ENCODE peak calls at places on chromosomes 16 and 17, in five cellular contexts. G is AG10803, Z is sigmoid colon, R is pancreas, H is progenitor cell of endocrine pancreas. K is an unnamed sample.
A peak's percentile ranks its signal among the peaks of the same experiment; 100 is the strongest.

GRCh38 chr16:6682142-6682811 is 650.4 kb upstream of the RBFOX1 start:
- DNase-seq in G (no peak), Z (no peak), R (no peak), H (peak; percentile 23), K (peak; percentile 21)

GRCh38 chr17:9824094-9824493 is 1.6 kb upstream of the GLP2R start:
- DNase-seq in G (no peak), Z (no peak), R (no peak), H (no peak), K (no peak)

GRCh38 chr17:1724351-1724868 is at the start of gene WDR81:
- DNase-seq in G (peak; percentile 82), Z (peak; percentile 96), R (peak; percentile 94), H (peak; percentile 80), K (peak; percentile 96)

GRCh38 chr17:40525294-40525693 is 23.9 kb upstream of the TNS4 start:
- DNase-seq in G (no peak), Z (no peak), R (no peak), H (no peak), K (no peak)

GRCh38 chr17:8896087-8896486 is 28.6 kb upstream of the PIK3R6 start:
- DNase-seq in G (no peak), Z (no peak), R (no peak), H (no peak), K (no peak)

GRCh38 chr16:53156516-53156915 is 101.7 kb downstream of the CHD9 start:
- DNase-seq in G (peak; percentile 50), Z (no peak), R (no peak), H (no peak), K (no peak)

GRCh38 chr16:85916141-85916890 is 17.4 kb downstream of the IRF8 start:
- DNase-seq in G (no peak), Z (no peak), R (no peak), H (no peak), K (no peak)

GRCh38 chr17:2414665-2415064 is 13.8 kb upstream of the MNT start:
- DNase-seq in G (no peak), Z (no peak), R (no peak), H (no peak), K (no peak)

GRCh38 chr16:19119564-19119963 is 5.8 kb downstream of the ITPRIPL2 start:
- DNase-seq in G (peak; percentile 87), Z (no peak), R (no peak), H (no peak), K (no peak)

GRCh38 chr16:85844786-85845185 is 45.3 kb downstream of the COX4I1 start:
- DNase-seq in G (no peak), Z (peak; percentile 64), R (no peak), H (no peak), K (no peak)

GRCh38 chr16:85623250-85623649 is 10.1 kb downstream of the GSE1 start:
- DNase-seq in G (no peak), Z (no peak), R (no peak), H (no peak), K (no peak)

GRCh38 chr17:14776791-14777190 is 475.9 kb downstream of the HS3ST3B1 start:
- DNase-seq in G (no peak), Z (no peak), R (no peak), H (no peak), K (no peak)

GRCh38 chr16:19840524-19841110 is 44.0 kb downstream of the GPRC5B start:
- DNase-seq in G (peak; percentile 17), Z (no peak), R (no peak), H (no peak), K (no peak)

GRCh38 chr16:81758376-81758775 is 20.7 kb upstream of the PLCG2 start:
- DNase-seq in G (no peak), Z (no peak), R (no peak), H (no peak), K (no peak)

GRCh38 chr17:49468827-49469385 is 26.2 kb upstream of the NGFR start:
- DNase-seq in G (peak; percentile 40), Z (peak; percentile 66), R (no peak), H (no peak), K (no peak)

GRCh38 chr17:59152925-59153324 is 2.1 kb downstream of the SKA2 start:
- DNase-seq in G (no peak), Z (no peak), R (no peak), H (no peak), K (no peak)

GRCh38 chr17:68020451-68020779 is 15.1 kb upstream of the KPNA2 start:
- DNase-seq in G (no peak), Z (no peak), R (no peak), H (no peak), K (peak; percentile 46)

GRCh38 chr17:61396586-61397085 is 3.0 kb upstream of the TBX2 start:
- DNase-seq in G (no peak), Z (no peak), R (peak; percentile 77), H (no peak), K (no peak)

GRCh38 chr17:43444223-43445008 is 39.4 kb upstream of the DHX8 start:
- DNase-seq in G (no peak), Z (no peak), R (no peak), H (no peak), K (no peak)

GRCh38 chr16:1781758-1782407 is 488 bp downstream of the SPSB3 start:
- DNase-seq in G (no peak), Z (no peak), R (peak; percentile 85), H (no peak), K (no peak)

GRCh38 chr16:88706965-88707871 is 915 bp downstream of the CTU2 start:
- DNase-seq in G (no peak), Z (no peak), R (no peak), H (no peak), K (no peak)

GRCh38 chr17:75689441-75689873 is 22.3 kb downstream of the SAP30BP start:
- DNase-seq in G (no peak), Z (no peak), R (peak; percentile 5), H (no peak), K (no peak)

GRCh38 chr17:57164814-57165213 is 79.8 kb downstream of the AKAP1 start:
- DNase-seq in G (no peak), Z (no peak), R (no peak), H (no peak), K (no peak)

GRCh38 chr17:74393323-74393942 is 26.1 kb downstream of the GPR142 start:
- DNase-seq in G (no peak), Z (no peak), R (peak; percentile 15), H (no peak), K (no peak)

GRCh38 chr16:30722443-30722842 is 23.5 kb downstream of the SRCAP start:
- DNase-seq in G (no peak), Z (peak; percentile 59), R (peak; percentile 43), H (no peak), K (no peak)
- TF ChIP-seq CTCF in G (no peak), Z (no peak), R (no peak), H (no peak), K (no peak)

DNA sequence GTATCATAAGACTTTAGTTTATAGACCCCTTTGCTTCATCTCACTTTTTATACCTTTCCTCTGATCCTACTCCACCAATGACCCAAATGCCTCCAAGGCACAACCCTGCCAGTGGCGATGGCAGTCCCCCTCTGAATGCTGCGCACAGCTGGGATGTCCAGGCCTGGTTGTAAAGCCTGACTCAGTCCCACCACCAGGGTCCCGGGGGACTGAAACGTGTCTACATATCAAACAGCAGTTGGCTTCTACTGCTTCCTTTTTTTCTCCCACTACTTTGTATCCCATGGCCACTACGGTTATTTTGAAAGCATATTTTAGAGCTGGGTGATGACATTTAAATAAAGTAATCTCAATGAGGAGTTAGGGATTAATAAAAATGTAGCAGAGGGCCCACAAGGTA is 329.8 kb upstream of the PSMD7 start:
- DNase-seq in G (no peak), Z (no peak), R (no peak), H (no peak), K (no peak)
- TF ChIP-seq CTCF in G (no peak), Z (no peak), R (no peak), H (no peak), K (no peak)

DNA sequence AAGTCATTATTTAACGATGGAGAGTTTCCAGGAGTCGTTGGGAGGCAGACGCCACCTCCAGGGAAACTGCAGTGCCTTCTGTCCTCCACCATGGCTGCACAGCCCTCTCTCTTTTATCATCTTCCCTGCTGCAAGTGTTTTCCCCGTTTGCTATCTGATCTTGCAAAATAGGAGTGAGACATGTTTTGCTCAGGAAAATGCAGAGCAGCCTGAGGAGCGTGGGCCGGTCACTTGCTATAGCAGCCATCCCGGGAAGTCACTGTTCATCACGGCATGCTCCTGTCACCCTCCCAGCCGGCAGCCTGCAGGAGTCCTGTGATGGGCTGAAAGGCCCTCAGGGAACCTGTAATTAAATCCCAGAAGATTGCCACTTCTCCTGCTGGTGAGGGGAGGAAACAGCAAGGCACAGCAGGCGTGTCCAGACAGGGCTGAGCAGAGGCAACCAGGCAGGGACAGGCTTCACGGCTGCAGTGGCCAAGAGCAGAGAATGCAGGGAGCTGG is 143.1 kb downstream of the GSG1L start:
- DNase-seq in G (no peak), Z (no peak), R (no peak), H (peak; percentile 29), K (peak; percentile 67)
- TF ChIP-seq CTCF in G (no peak), Z (no peak), R (no peak), H (peak; percentile 43), K (peak; percentile 29)

GRCh38 chr16:55643161-55643970 is 12.4 kb upstream of the SLC6A2 start:
- DNase-seq in G (no peak), Z (no peak), R (no peak), H (no peak), K (no peak)
- TF ChIP-seq CTCF in G (peak; percentile 20), Z (no peak), R (no peak), H (peak; percentile 38), K (no peak)

DNA sequence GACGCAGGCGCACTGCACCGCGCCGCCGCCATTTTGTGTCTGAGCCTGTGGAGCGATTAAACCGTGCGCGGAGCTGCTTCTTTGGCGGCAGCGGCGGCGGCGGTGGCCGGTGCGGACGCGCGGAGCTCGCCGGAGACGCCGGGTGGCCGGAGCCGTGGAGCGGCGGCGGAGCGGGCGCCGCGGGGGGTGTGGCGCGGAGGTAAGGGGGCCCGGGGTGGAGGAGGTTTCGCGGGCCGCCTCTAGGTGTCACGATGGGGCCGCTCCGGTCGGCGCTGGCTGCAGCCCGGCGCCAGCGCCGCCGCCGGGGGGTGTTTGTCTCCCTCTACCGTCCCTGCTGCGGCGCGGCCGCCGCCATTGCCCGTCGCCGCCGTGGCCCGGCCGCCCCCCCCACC is at the start of gene CTCF:
- DNase-seq in G (peak; percentile 84), Z (peak; percentile 94), R (peak; percentile 92), H (peak; percentile 68), K (no peak)
- TF ChIP-seq CTCF in G (peak; percentile 31), Z (peak; percentile 66), R (peak; percentile 25), H (peak; percentile 63), K (peak; percentile 32)

GRCh38 chr17:48134912-48135480 is 27.4 kb downstream of the SNX11 start:
- DNase-seq in G (no peak), Z (no peak), R (no peak), H (no peak), K (no peak)
- TF ChIP-seq CTCF in G (peak; percentile 25), Z (no peak), R (no peak), H (peak; percentile 10), K (peak; percentile 32)

GRCh38 chr16:3358884-3359283 is 3.2 kb downstream of the OR2C1 start:
- DNase-seq in G (peak; percentile 16), Z (no peak), R (no peak), H (no peak), K (no peak)

GRCh38 chr16:3355589-3355988 is at the start of gene OR2C1:
- DNase-seq in G (no peak), Z (no peak), R (no peak), H (no peak), K (no peak)

GRCh38 chr16:3356118-3356517 is 429 bp downstream of the OR2C1 start:
- DNase-seq in G (no peak), Z (no peak), R (no peak), H (no peak), K (no peak)
- TF ChIP-seq CTCF in G (no peak), Z (no peak), R (no peak), H (no peak), K (no peak)